ENCODE peak calls at places on chromosomes 4 and X, in four cellular contexts. One of them, this sample, is unnamed.

GRCh38 chrX:44651347-44651746 is 108.7 kb upstream of the FUNDC1 start:
- DNase-seq in HL-60: no peak
- DNase-seq in K562: no peak
- DNase-seq in GM12878: no peak
- DNase-seq in this sample: no peak

GRCh38 chr4:169385356-169385755 is 114.6 kb upstream of the SH3RF1 start:
- DNase-seq in HL-60: no peak
- DNase-seq in K562: no peak
- DNase-seq in GM12878: no peak
- DNase-seq in this sample: no peak

GRCh38 chr4:79083406-79084010 is 144.3 kb upstream of the PAQR3 start:
- DNase-seq in HL-60: no peak
- DNase-seq in K562: no peak
- DNase-seq in GM12878: no peak
- DNase-seq in this sample: no peak

GRCh38 chrX:103063191-103063845 is 653 bp downstream of the BEX1 start:
- DNase-seq in HL-60: peak; percentile 14
- DNase-seq in K562: no peak
- DNase-seq in GM12878: no peak
- DNase-seq in this sample: no peak

GRCh38 chrX:110569506-110569905 is 210.9 kb downstream of the RTL9 start:
- DNase-seq in HL-60: no peak
- DNase-seq in K562: no peak
- DNase-seq in GM12878: no peak
- DNase-seq in this sample: no peak

GRCh38 chr4:152634110-152634760 is 45.6 kb downstream of the TMEM154 start:
- DNase-seq in HL-60: peak; percentile 33
- DNase-seq in K562: no peak
- DNase-seq in GM12878: no peak
- DNase-seq in this sample: no peak

GRCh38 chrX:267771-268261 is 13.4 kb upstream of the PLCXD1 start:
- DNase-seq in HL-60: no peak
- DNase-seq in K562: no peak
- DNase-seq in GM12878: no peak
- DNase-seq in this sample: no peak

GRCh38 chr4:96301727-96302126 is 461.8 kb downstream of the PDHA2 start:
- DNase-seq in HL-60: no peak
- DNase-seq in K562: no peak
- DNase-seq in GM12878: no peak
- DNase-seq in this sample: no peak

GRCh38 chr4:99651370-99651769 is 6.3 kb downstream of the C4orf54 start:
- DNase-seq in HL-60: no peak
- DNase-seq in K562: no peak
- DNase-seq in GM12878: no peak
- DNase-seq in this sample: no peak

GRCh38 chrX:42128020-42128419 is 204.7 kb upstream of the CASK start:
- DNase-seq in HL-60: no peak
- DNase-seq in K562: no peak
- DNase-seq in GM12878: no peak
- DNase-seq in this sample: no peak

GRCh38 chr4:37639551-37640293 is 46.5 kb downstream of the RELL1 start:
- DNase-seq in HL-60: no peak
- DNase-seq in K562: no peak
- DNase-seq in GM12878: no peak
- DNase-seq in this sample: no peak

GRCh38 chr4:153643406-153644016 is 40.6 kb upstream of the TLR2 start:
- DNase-seq in HL-60: peak; percentile 30
- DNase-seq in K562: peak; percentile 57
- DNase-seq in GM12878: peak; percentile 50
- DNase-seq in this sample: peak; percentile 37

DNA sequence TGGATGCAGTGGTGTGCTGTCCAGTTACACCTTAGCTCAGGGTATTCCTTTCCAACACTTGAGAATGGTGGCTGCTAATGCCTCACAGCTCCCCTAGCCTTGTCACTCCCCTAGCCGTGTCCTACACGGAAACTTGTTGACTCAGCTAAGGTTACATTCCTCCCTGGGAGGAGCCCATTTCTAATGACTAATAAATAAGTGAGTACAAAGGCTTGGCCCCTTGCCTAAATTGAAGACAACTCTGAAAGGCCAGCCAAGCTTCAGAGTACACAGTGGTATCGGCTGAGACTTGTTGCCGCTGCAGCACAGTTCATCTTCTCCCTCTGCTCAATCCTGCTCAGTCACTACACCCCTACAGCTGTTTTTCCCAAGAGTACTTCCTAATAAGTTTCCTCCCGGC is 21.2 kb upstream of the SLC25A31 start:
- DNase-seq in HL-60: no peak
- DNase-seq in K562: no peak
- DNase-seq in GM12878: no peak
- DNase-seq in this sample: no peak
- TF ChIP-seq SPI1 in HL-60: no peak
- TF ChIP-seq SPI1 in K562: no peak
- TF ChIP-seq SPI1 in GM12878: no peak
- TF ChIP-seq SPI1 in this sample: no peak

GRCh38 chrX:155632424-155633100 is 19.8 kb upstream of the TMLHE start:
- DNase-seq in HL-60: no peak
- DNase-seq in K562: no peak
- DNase-seq in GM12878: peak; percentile 3
- DNase-seq in this sample: no peak
- TF ChIP-seq SPI1 in HL-60: no peak
- TF ChIP-seq SPI1 in K562: no peak
- TF ChIP-seq SPI1 in GM12878: no peak
- TF ChIP-seq SPI1 in this sample: no peak

GRCh38 chr4:70895405-70895804 is 6.8 kb upstream of the MOB1B start:
- DNase-seq in HL-60: no peak
- DNase-seq in K562: no peak
- DNase-seq in GM12878: no peak
- DNase-seq in this sample: no peak

GRCh38 chr4:70893790-70894189 is 8.4 kb upstream of the MOB1B start:
- DNase-seq in HL-60: no peak
- DNase-seq in K562: no peak
- DNase-seq in GM12878: no peak
- DNase-seq in this sample: no peak

GRCh38 chr4:70892086-70892769 is 9.9 kb upstream of the MOB1B start:
- DNase-seq in HL-60: peak; percentile 58
- DNase-seq in K562: no peak
- DNase-seq in GM12878: no peak
- DNase-seq in this sample: no peak

GRCh38 chr4:70901607-70901983 is 574 bp upstream of the MOB1B start:
- DNase-seq in HL-60: no peak
- DNase-seq in K562: no peak
- DNase-seq in GM12878: no peak
- DNase-seq in this sample: no peak

GRCh38 chr4:70895846-70896435 is 6.2 kb upstream of the MOB1B start:
- DNase-seq in HL-60: no peak
- DNase-seq in K562: no peak
- DNase-seq in GM12878: no peak
- DNase-seq in this sample: no peak
- TF ChIP-seq SPI1 in HL-60: no peak
- TF ChIP-seq SPI1 in K562: no peak
- TF ChIP-seq SPI1 in GM12878: no peak
- TF ChIP-seq SPI1 in this sample: no peak

DNA sequence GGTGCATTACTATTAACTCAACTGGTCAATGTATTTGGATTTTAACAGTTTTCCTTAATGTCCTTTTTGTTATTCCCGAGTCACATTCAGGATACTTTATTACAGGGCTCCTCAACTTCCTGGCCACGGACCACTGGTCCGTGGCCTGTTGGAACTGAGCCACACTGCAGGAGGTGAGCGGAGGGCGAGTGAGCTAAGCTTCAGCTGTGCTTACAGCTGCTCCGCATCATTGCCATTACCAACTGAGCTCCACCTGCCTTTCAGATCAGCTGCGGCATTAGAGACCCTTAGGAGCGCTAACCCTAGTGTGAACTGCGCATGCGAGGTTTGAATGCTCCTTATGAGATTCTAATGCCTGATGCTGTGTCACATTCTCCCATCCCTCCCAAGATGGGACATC is 591.7 kb downstream of the CCSER1 start:
- DNase-seq in HL-60: no peak
- DNase-seq in K562: no peak
- DNase-seq in GM12878: no peak
- DNase-seq in this sample: no peak
- TF ChIP-seq SPI1 in HL-60: no peak
- TF ChIP-seq SPI1 in K562: no peak
- TF ChIP-seq SPI1 in GM12878: no peak
- TF ChIP-seq SPI1 in this sample: no peak

GRCh38 chrX:78027798-78028197 is 58.4 kb upstream of the PGAM4 start:
- DNase-seq in HL-60: no peak
- DNase-seq in K562: no peak
- DNase-seq in GM12878: no peak
- DNase-seq in this sample: no peak

GRCh38 chrX:78019586-78020483 is 50.4 kb upstream of the PGAM4 start:
- DNase-seq in HL-60: no peak
- DNase-seq in K562: no peak
- DNase-seq in GM12878: no peak
- DNase-seq in this sample: no peak

GRCh38 chrX:78029663-78030062 is 60.2 kb upstream of the PGAM4 start:
- DNase-seq in HL-60: peak; percentile 25
- DNase-seq in K562: peak; percentile 6
- DNase-seq in GM12878: no peak
- DNase-seq in this sample: no peak

DNA sequence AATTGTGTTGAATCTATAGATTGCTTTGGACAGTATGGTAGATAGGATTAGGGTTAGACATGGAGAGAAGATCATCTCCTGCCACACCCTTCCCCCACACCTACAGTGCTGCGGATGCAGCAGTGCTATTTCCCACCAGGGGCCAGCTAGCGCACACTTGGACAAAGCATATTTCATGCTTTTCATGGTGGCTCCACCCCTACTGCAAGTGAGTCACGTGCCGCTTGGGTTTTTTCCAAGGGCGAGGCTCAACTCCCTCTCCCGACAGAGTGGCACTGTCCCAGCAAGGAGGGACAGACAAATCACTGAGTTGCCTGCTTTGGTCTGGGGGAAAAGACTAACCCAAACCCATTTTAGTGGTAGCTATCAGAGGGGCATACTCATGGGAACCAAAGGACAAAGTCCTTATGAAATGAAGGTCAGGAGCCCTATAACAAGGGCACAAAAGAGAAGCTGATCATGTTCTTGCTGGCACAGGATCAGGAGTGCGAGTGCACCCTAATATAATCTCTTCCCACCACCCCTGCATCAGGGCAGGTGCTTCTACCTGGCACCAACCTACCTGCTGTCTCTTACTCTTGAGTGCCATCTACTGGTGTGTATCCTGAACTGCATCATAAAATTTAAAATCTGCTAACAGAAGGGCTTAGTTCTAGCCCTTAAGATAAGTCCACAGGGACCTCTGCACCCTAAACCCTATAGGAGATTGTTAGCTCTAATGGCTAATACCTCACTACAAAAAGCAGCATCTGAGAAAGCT is 55.1 kb upstream of the PGAM4 start:
- DNase-seq in HL-60: peak; percentile 39
- DNase-seq in K562: peak; percentile 32
- DNase-seq in GM12878: no peak
- DNase-seq in this sample: peak; percentile 18
- TF ChIP-seq SPI1 in HL-60: no peak
- TF ChIP-seq SPI1 in K562: no peak
- TF ChIP-seq SPI1 in GM12878: no peak
- TF ChIP-seq SPI1 in this sample: no peak

GRCh38 chr4:57043304-57044251 is 64.9 kb downstream of the POLR2B start:
- DNase-seq in HL-60: no peak
- DNase-seq in K562: no peak
- DNase-seq in GM12878: no peak
- DNase-seq in this sample: no peak

GRCh38 chr4:57040510-57040909 is 61.8 kb downstream of the POLR2B start:
- DNase-seq in HL-60: no peak
- DNase-seq in K562: no peak
- DNase-seq in GM12878: no peak
- DNase-seq in this sample: no peak

GRCh38 chr4:57039345-57039744 is 60.6 kb downstream of the POLR2B start:
- DNase-seq in HL-60: no peak
- DNase-seq in K562: no peak
- DNase-seq in GM12878: no peak
- DNase-seq in this sample: no peak

GRCh38 chr4:57034571-57034970 is 55.9 kb downstream of the POLR2B start:
- DNase-seq in HL-60: no peak
- DNase-seq in K562: no peak
- DNase-seq in GM12878: no peak
- DNase-seq in this sample: no peak

GRCh38 chr4:57037982-57038604 is 59.4 kb downstream of the POLR2B start:
- DNase-seq in HL-60: peak; percentile 16
- DNase-seq in K562: peak; percentile 62
- DNase-seq in GM12878: no peak
- DNase-seq in this sample: no peak
- TF ChIP-seq SPI1 in HL-60: no peak
- TF ChIP-seq SPI1 in K562: no peak
- TF ChIP-seq SPI1 in GM12878: no peak
- TF ChIP-seq SPI1 in this sample: no peak